ENCODE peak calls at places on chromosomes 7 and 10, in six cellular contexts. T, N, U, O, D and K are unnamed samples.

GRCh38 chr7:16345979-16346958 is 75.1 kb downstream of the CRPPA start:
- DNase-seq in T (no peak), N (no peak), U (no peak), O (no peak), D (no peak), K (no peak)

GRCh38 chr10:118569241-118569881 is 26.1 kb downstream of the PRLHR start:
- DNase-seq in T (no peak), N (no peak), U (no peak), O (no peak), D (no peak), K (no peak)

GRCh38 chr7:141788296-141788695 is 1.7 kb upstream of the TAS2R5 start:
- DNase-seq in T (no peak), N (no peak), U (no peak), O (no peak), D (no peak), K (no peak)

GRCh38 chr7:107920048-107920772 is 29.2 kb downstream of the DLD start:
- DNase-seq in T (no peak), N (no peak), U (no peak), O (no peak), D (no peak), K (no peak)

GRCh38 chr7:94115316-94115715 is 111.2 kb upstream of the BET1 start:
- DNase-seq in T (no peak), N (no peak), U (no peak), O (no peak), D (no peak), K (no peak)

GRCh38 chr7:100132697-100133137 is 6.0 kb downstream of the MBLAC1 start:
- DNase-seq in T (peak; percentile 80), N (peak; percentile 80), U (peak; percentile 79), O (no peak), D (peak; percentile 70), K (peak; percentile 80)

GRCh38 chr10:102412293-102412692 is 6.3 kb downstream of the PSD start:
- DNase-seq in T (no peak), N (no peak), U (no peak), O (no peak), D (no peak), K (no peak)

GRCh38 chr7:102152672-102153585 is 133.7 kb upstream of the SH2B2 start:
- DNase-seq in T (no peak), N (peak; percentile 55), U (peak; percentile 91), O (no peak), D (no peak), K (no peak)

GRCh38 chr10:103415581-103415980 is 19.2 kb downstream of the PDCD11 start:
- DNase-seq in T (no peak), N (no peak), U (no peak), O (no peak), D (no peak), K (no peak)

GRCh38 chr7:89247207-89247606 is 451.7 kb upstream of the TEX47 start:
- DNase-seq in T (no peak), N (no peak), U (no peak), O (no peak), D (no peak), K (no peak)

GRCh38 chr7:76037310-76037709 is 10.5 kb downstream of the STYXL1 start:
- DNase-seq in T (no peak), N (peak; percentile 71), U (no peak), O (peak; percentile 45), D (no peak), K (no peak)

GRCh38 chr10:49083256-49083655 is 32.1 kb downstream of the VSTM4 start:
- DNase-seq in T (no peak), N (peak; percentile 77), U (no peak), O (peak; percentile 54), D (no peak), K (no peak)

GRCh38 chr10:132374176-132374575 is 22.8 kb upstream of the PWWP2B start:
- DNase-seq in T (no peak), N (no peak), U (no peak), O (no peak), D (no peak), K (no peak)

GRCh38 chr10:93458821-93459257 is 23.3 kb downstream of the MYOF start:
- DNase-seq in T (no peak), N (peak; percentile 91), U (peak; percentile 82), O (peak; percentile 93), D (no peak), K (no peak)

GRCh38 chr7:127913686-127914085 is 117.6 kb downstream of the LRRC4 start:
- DNase-seq in T (no peak), N (no peak), U (no peak), O (no peak), D (no peak), K (no peak)

GRCh38 chr10:35780970-35781642 is 139.0 kb upstream of the FZD8 start:
- DNase-seq in T (no peak), N (no peak), U (no peak), O (no peak), D (no peak), K (no peak)

GRCh38 chr7:128831994-128832879 is 2.0 kb downstream of the FLNC start:
- DNase-seq in T (no peak), N (no peak), U (peak; percentile 78), O (peak; percentile 42), D (peak; percentile 68), K (no peak)

GRCh38 chr7:130904792-130905191 is 170.8 kb upstream of the KLF14 start:
- DNase-seq in T (no peak), N (peak; percentile 43), U (no peak), O (no peak), D (no peak), K (no peak)

GRCh38 chr7:100817097-100817496 is 10.2 kb downstream of the EPHB4 start:
- DNase-seq in T (no peak), N (no peak), U (no peak), O (no peak), D (no peak), K (no peak)

GRCh38 chr10:3784510-3785250 is at the start of gene KLF6:
- DNase-seq in T (peak; percentile 60), N (peak; percentile 57), U (no peak), O (peak; percentile 41), D (no peak), K (peak; percentile 51)

GRCh38 chr7:132677941-132678340 is 101.7 kb upstream of the PLXNA4 start:
- DNase-seq in T (no peak), N (no peak), U (no peak), O (no peak), D (no peak), K (no peak)

GRCh38 chr7:157224627-157225026 is 85.9 kb downstream of the UBE3C start:
- DNase-seq in T (no peak), N (no peak), U (no peak), O (no peak), D (no peak), K (no peak)

GRCh38 chr7:151822541-151823181 is 54.3 kb downstream of the PRKAG2 start:
- DNase-seq in T (no peak), N (no peak), U (no peak), O (no peak), D (no peak), K (no peak)

DNA sequence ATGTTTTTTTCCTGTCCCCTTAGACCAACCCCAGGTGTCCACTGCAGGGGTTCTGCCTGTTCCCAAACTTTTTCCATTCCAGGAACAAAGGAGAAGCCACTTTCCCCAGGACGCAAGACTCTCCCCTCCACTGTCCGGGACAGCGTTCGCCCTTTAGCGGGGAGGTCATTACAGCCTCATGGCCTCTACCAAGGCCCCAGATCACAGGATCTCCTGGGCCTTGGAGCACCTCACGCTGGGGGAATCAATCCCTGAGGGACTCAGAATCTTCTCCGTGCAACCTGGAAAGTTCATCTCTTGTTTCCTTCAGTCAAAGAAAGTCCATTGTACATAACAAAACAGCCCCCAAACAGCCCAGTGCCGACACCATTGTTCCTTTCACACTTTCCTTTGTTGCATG is 41.2 kb downstream of the MKI67 start:
- DNase-seq in T (no peak), N (peak; percentile 21), U (peak; percentile 22), O (no peak), D (no peak), K (no peak)
- TF ChIP-seq CTCF in T (no peak), N (no peak), U (no peak), O (no peak), D (no peak), K (no peak)

DNA sequence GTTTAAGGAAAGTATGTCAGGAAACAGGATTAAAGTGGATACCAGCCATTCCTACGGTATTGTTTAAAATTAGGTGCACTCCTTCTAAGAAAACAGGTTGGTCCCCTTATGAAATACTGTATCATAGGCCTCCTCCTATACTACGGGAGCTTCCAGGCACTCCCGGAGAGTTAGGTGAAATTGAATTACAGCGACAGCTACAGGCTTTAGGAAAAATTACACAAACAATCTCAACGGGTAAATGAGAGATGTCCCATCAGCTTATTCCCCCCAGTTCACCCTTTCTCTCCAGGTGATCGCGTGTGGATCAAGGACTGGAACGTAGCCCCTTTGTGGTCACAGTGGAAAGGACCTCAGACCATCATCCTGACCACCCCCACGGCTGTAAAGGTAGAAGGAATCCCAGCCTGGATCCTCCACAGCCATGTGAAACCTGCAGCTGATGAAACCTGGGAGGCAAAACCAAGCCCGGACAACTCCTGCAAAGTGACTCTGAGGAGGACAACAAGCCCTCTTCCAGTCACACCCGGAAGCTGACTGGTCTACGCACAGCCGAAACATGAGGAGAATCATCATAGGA is 25.1 kb upstream of the GHITM start:
- DNase-seq in T (no peak), N (no peak), U (no peak), O (no peak), D (no peak), K (no peak)
- TF ChIP-seq CTCF in T (peak; percentile 18), N (no peak), U (peak; percentile 62), O (no peak), D (peak; percentile 38), K (peak; percentile 40)

GRCh38 chr10:13613519-13613918 is 26.8 kb downstream of the PRPF18 start:
- DNase-seq in T (peak; percentile 44), N (no peak), U (no peak), O (no peak), D (no peak), K (no peak)
- TF ChIP-seq CTCF in T (peak; percentile 26), N (no peak), U (peak; percentile 54), O (peak; percentile 36), D (peak; percentile 27), K (peak; percentile 30)

GRCh38 chr7:30752484-30752883 is 549 bp downstream of the INMT start:
- DNase-seq in T (no peak), N (no peak), U (no peak), O (no peak), D (no peak), K (no peak)

GRCh38 chr7:30754315-30754877 is 2.5 kb downstream of the INMT start:
- DNase-seq in T (no peak), N (no peak), U (no peak), O (no peak), D (no peak), K (no peak)

GRCh38 chr7:30757343-30757695 is 5.4 kb downstream of the INMT start:
- DNase-seq in T (no peak), N (no peak), U (no peak), O (no peak), D (no peak), K (no peak)

GRCh38 chr7:30752979-30753378 is 1.0 kb downstream of the INMT start:
- DNase-seq in T (no peak), N (peak; percentile 89), U (no peak), O (peak; percentile 64), D (no peak), K (no peak)

GRCh38 chr7:30755384-30756154 is 3.6 kb downstream of the INMT start:
- DNase-seq in T (no peak), N (peak; percentile 86), U (no peak), O (peak; percentile 57), D (no peak), K (no peak)
- TF ChIP-seq CTCF in T (no peak), N (no peak), U (no peak), O (no peak), D (no peak), K (no peak)

GRCh38 chr10:23869548-23869947 is 339.4 kb upstream of the KIAA1217 start:
- DNase-seq in T (no peak), N (no peak), U (no peak), O (no peak), D (no peak), K (no peak)
- TF ChIP-seq CTCF in T (no peak), N (no peak), U (no peak), O (no peak), D (no peak), K (no peak)